ENCODE peak calls at places on chromosomes 2 and 18, in six cellular contexts. L is NCI-H82; T is tibial artery; Y is HEK293T; I is stimulated activated CD8-positive, alpha-beta memory T cell treated with anti-CD3 and anti-CD28 coated beads, Interleukin-15, amount 100 ng/mL, for 4 hours; E is EL. G is an unnamed sample.

GRCh38 chr2:109410021-109410815 is 203.5 kb downstream of the SEPTIN10 start:
- DNase-seq in Y (peak), T (no peak), E (no peak), L (peak), I (no peak), G (peak)

GRCh38 chr2:25491003-25491696 is 149.4 kb upstream of the DNMT3A start:
- DNase-seq in E (peak), I (no peak), Y (no peak), L (peak), T (no peak), G (no peak)

GRCh38 chr2:113200236-113200635 is 26.5 kb downstream of the PSD4 start:
- DNase-seq in T (peak), Y (peak), L (peak), I (no peak), E (no peak), G (no peak)

GRCh38 chr2:71561441-71562267 is 108.3 kb downstream of the DYSF start:
- DNase-seq in I (no peak), T (no peak), Y (no peak), L (no peak), E (no peak), G (no peak)

GRCh38 chr2:109715302-109715937 is 78.7 kb upstream of the RGPD5 start:
- DNase-seq in T (peak), I (no peak), E (no peak), L (peak), Y (no peak), G (no peak)

GRCh38 chr2:10489842-10490555 is 41.9 kb upstream of the ODC1 start:
- DNase-seq in E (no peak), T (no peak), L (no peak), Y (no peak), I (no peak), G (no peak)

GRCh38 chr2:236552586-236552985 is 17.0 kb upstream of the ACKR3 start:
- DNase-seq in Y (no peak), E (no peak), T (no peak), I (no peak), L (no peak), G (no peak)

GRCh38 chr2:95297088-95297487 is at the start of gene KCNIP3:
- DNase-seq in Y (no peak), I (no peak), T (no peak), L (peak), E (peak), G (no peak)

GRCh38 chr2:102021776-102022175 is 30.0 kb downstream of the IL1R2 start:
- DNase-seq in I (no peak), Y (no peak), E (no peak), L (no peak), T (no peak), G (no peak)

GRCh38 chr2:178324072-178324471 is 126.9 kb downstream of the PRKRA start:
- DNase-seq in T (no peak), Y (no peak), I (no peak), L (no peak), E (no peak), G (peak)

GRCh38 chr2:19187323-19188020 is 171.0 kb downstream of the OSR1 start:
- DNase-seq in E (peak), I (no peak), T (no peak), Y (no peak), L (no peak), G (no peak)

GRCh38 chr2:96830064-96830562 is 13.7 kb downstream of the ANKRD23 start:
- DNase-seq in T (no peak), L (no peak), I (no peak), E (no peak), Y (no peak), G (no peak)

GRCh38 chr2:607172-607571 is 70.0 kb downstream of the TMEM18 start:
- DNase-seq in E (no peak), Y (no peak), I (no peak), L (no peak), T (no peak), G (no peak)

GRCh38 chr18:79575891-79576685 is 103.5 kb upstream of the CTDP1 start:
- DNase-seq in E (no peak), T (peak), L (no peak), Y (no peak), I (no peak), G (no peak)

G was measured in gastrocnemius medialis.